ENCODE peak calls at places on chromosomes 13 and 19, in seven cellular contexts. T is IMR-90, V is lower leg skin, L is Calu3, O is cardiac fibroblast, U is fibroblast of mammary gland, P is AG09309. B is an unnamed sample.

GRCh38 chr19:19010551-19010950 is 22.8 kb downstream of the SUGP2 start:
- DNase-seq in T (no peak), V (no peak), L (no peak), O (no peak), U (no peak), P (no peak), B (no peak)

GRCh38 chr19:7554990-7555864 is 19.7 kb downstream of the PNPLA6 start:
- DNase-seq in T (no peak), V (no peak), L (no peak), O (peak; percentile 9), U (no peak), P (no peak), B (no peak)

GRCh38 chr13:59345316-59345715 is 818.4 kb downstream of the DIAPH3 start:
- DNase-seq in T (no peak), V (no peak), L (no peak), O (peak; percentile 47), U (no peak), P (no peak), B (no peak)

GRCh38 chr19:5547881-5548280 is 19.9 kb downstream of the TINCR start:
- DNase-seq in T (peak; percentile 51), V (no peak), L (peak; percentile 47), O (peak; percentile 39), U (peak; percentile 33), P (no peak), B (no peak)

GRCh38 chr19:12648088-12648487 is 18.5 kb downstream of the MAN2B1 start:
- DNase-seq in T (no peak), V (no peak), L (no peak), O (no peak), U (no peak), P (no peak), B (no peak)

GRCh38 chr13:42054798-42055499 is 6.5 kb downstream of the DGKH start:
- DNase-seq in T (no peak), V (no peak), L (no peak), O (no peak), U (no peak), P (no peak), B (no peak)

GRCh38 chr13:44932171-44932849 is 57.0 kb downstream of the NUFIP1 start:
- DNase-seq in T (peak; percentile 72), V (no peak), L (no peak), O (peak; percentile 60), U (peak; percentile 50), P (peak; percentile 35), B (no peak)

GRCh38 chr19:6765738-6766356 is 1.4 kb downstream of the SH2D3A start:
- DNase-seq in T (no peak), V (peak; percentile 94), L (peak; percentile 94), O (no peak), U (no peak), P (no peak), B (no peak)

GRCh38 chr13:75618308-75618707 is 17.8 kb upstream of the LMO7 start:
- DNase-seq in T (no peak), V (no peak), L (no peak), O (no peak), U (no peak), P (no peak), B (no peak)

GRCh38 chr19:13260883-13261653 is 110.9 kb downstream of the IER2 start:
- DNase-seq in T (peak; percentile 93), V (no peak), L (peak; percentile 58), O (peak; percentile 93), U (peak; percentile 95), P (peak; percentile 66), B (peak; percentile 64)

GRCh38 chr19:53182202-53182601 is 11.0 kb downstream of the ZNF665 start:
- DNase-seq in T (peak; percentile 66), V (no peak), L (no peak), O (peak; percentile 76), U (peak; percentile 24), P (peak; percentile 31), B (no peak)

GRCh38 chr13:113044431-113045114 is 61.0 kb upstream of the F7 start:
- DNase-seq in T (no peak), V (no peak), L (no peak), O (no peak), U (peak; percentile 9), P (no peak), B (no peak)

GRCh38 chr13:58343081-58343480 is 711.5 kb downstream of the PCDH17 start:
- DNase-seq in T (no peak), V (no peak), L (no peak), O (peak; percentile 20), U (no peak), P (no peak), B (no peak)
- TF ChIP-seq CTCF in T (no peak), V (no peak), L (no peak), O (no peak), U (no peak), P (no peak), B (no peak)

DNA sequence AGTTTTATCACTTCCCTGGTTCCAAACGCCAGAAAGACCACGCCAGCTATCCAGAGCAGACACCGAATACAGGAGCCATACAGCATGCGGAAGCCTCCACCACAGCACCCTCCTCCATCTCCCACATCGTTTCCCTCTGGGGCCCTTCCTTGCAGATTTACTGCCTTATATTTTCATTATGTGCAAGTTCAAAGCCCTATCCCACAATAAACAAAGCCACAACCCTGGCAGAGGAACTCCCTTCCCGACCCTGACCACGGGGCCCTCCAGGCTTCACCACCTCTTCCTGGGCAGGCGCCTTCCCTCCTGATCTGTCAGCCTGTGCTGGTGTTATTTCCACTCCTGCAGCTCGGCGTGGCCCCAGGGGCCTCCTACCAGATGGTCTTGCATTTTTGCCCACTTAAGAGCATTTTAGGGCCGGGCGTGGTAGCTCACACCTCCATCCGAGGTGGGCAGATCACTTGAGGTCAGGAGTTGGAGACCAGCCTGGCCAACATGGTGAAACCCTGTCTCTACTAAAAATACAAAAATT is 22.9 kb downstream of the SLC15A1 start:
- DNase-seq in T (no peak), V (no peak), L (no peak), O (no peak), U (no peak), P (no peak), B (no peak)
- TF ChIP-seq CTCF in T (no peak), V (no peak), L (no peak), O (no peak), U (no peak), P (no peak), B (no peak)

DNA sequence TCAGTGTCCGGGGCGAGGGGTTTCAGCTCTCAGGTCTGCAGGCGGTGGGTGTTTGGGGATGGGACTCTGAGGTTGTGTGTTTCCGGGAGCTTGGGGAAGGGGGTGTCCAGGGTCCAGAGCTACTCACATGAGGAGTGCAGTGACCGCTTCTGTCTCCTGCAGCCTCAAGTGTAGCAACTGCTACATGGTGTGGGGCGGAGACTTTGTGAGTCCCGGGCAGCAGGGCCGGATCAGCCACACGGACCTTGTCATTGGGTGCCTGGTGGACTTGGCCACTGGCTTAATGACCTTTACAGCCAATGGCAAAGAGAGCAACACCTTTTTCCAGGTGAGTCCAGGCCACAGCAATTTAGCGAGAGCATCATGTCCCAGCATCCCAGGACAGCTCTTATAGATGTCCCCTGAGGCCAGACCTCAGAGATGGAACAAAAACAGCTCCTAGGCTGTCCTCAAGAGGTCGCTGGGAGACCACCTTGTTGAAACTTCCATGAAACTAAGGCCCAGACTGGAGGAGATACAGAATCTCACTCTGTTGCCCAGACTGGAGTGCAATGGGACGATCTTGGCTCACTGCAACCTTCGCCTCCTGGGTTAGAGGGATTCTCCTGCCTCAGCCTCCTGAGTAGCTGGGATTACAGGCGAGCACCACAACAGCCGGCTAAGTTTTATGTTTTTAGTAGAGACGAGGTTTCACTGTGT is 44.9 kb downstream of the RYR1 start:
- DNase-seq in T (no peak), V (no peak), L (peak; percentile 37), O (peak; percentile 7), U (peak; percentile 5), P (no peak), B (no peak)
- TF ChIP-seq CTCF in T (peak; percentile 15), V (no peak), L (peak; percentile 40), O (peak; percentile 10), U (no peak), P (peak; percentile 21), B (no peak)

GRCh38 chr13:48126944-48127814 is 32.3 kb upstream of the MED4 start:
- DNase-seq in T (peak; percentile 60), V (no peak), L (peak; percentile 20), O (peak; percentile 86), U (peak; percentile 80), P (peak; percentile 51), B (no peak)
- TF ChIP-seq CTCF in T (peak; percentile 73), V (peak; percentile 15), L (peak; percentile 41), O (peak; percentile 67), U (peak; percentile 78), P (peak; percentile 68), B (peak; percentile 64)

B was measured in ascending aorta.